ENCODE peak calls at places on chromosomes 12 and 14, in seven cellular contexts. U is lower lobe of right lung, D is GM12865, T is Panc1, W is fibroblast of lung, P is Peyer's patch, G is HCT116. O is an unnamed sample.
A peak's percentile ranks its signal among the peaks of the same experiment; 100 is the strongest.

GRCh38 chr12:49784756-49785409 is 43.3 kb downstream of the NCKAP5L start:
- DNase-seq in W (peak; percentile 62), P (no peak), D (no peak), T (no peak), G (no peak), U (no peak), O (no peak)

GRCh38 chr12:129531004-129531403 is 372.8 kb downstream of the TMEM132D start:
- DNase-seq in D (peak; percentile 13), U (no peak), G (no peak), P (no peak), W (no peak), T (no peak), O (no peak)

GRCh38 chr12:12926571-12927071 is 25.3 kb downstream of the GPRC5D start:
- DNase-seq in W (no peak), D (no peak), P (no peak), T (no peak), G (no peak), U (no peak), O (no peak)

GRCh38 chr14:88962356-88962755 is 137.9 kb downstream of the TTC8 start:
- DNase-seq in G (no peak), P (no peak), T (no peak), D (no peak), W (no peak), U (no peak), O (no peak)

GRCh38 chr12:32440120-32440865 is 40.9 kb downstream of the FGD4 start:
- DNase-seq in W (no peak), G (no peak), U (no peak), D (no peak), T (no peak), P (no peak), O (no peak)

GRCh38 chr12:132356686-132357622 is 27.6 kb upstream of the GALNT9 start:
- DNase-seq in U (peak; percentile 51), W (peak; percentile 50), G (peak; percentile 22), T (no peak), D (no peak), P (no peak), O (no peak)

GRCh38 chr12:42750356-42750755 is 160.8 kb upstream of the PRICKLE1 start:
- DNase-seq in T (no peak), D (no peak), U (no peak), W (no peak), P (no peak), G (no peak), O (no peak)

GRCh38 chr14:65354131-65354530 is 58.4 kb upstream of the FUT8 start:
- DNase-seq in T (no peak), W (no peak), D (no peak), P (no peak), U (no peak), G (no peak), O (no peak)

GRCh38 chr14:98931911-98932310 is 340.1 kb downstream of the BCL11B start:
- DNase-seq in T (no peak), U (no peak), W (no peak), G (no peak), D (no peak), P (peak; percentile 74), O (no peak)

GRCh38 chr12:43345023-43345422 is 207.0 kb downstream of the ADAMTS20 start:
- DNase-seq in U (no peak), P (no peak), T (no peak), D (no peak), G (no peak), W (no peak), O (no peak)

GRCh38 chr12:74292351-74293194 is 245.1 kb upstream of the ATXN7L3B start:
- DNase-seq in P (no peak), D (no peak), G (no peak), T (no peak), W (no peak), U (no peak), O (no peak)

GRCh38 chr14:101962503-101962874 is 1.9 kb upstream of the DYNC1H1 start:
- DNase-seq in D (no peak), U (peak; percentile 72), T (no peak), P (no peak), G (peak; percentile 21), W (peak; percentile 92), O (peak; percentile 56)

GRCh38 chr14:47167407-47167806 is 508.0 kb downstream of the MDGA2 start:
- DNase-seq in W (no peak), G (no peak), D (no peak), U (no peak), T (no peak), P (no peak), O (no peak)

GRCh38 chr12:52362118-52362726 is 5.1 kb downstream of the KRT85 start:
- DNase-seq in W (no peak), T (no peak), D (peak; percentile 9), P (no peak), U (no peak), G (no peak), O (no peak)

DNA sequence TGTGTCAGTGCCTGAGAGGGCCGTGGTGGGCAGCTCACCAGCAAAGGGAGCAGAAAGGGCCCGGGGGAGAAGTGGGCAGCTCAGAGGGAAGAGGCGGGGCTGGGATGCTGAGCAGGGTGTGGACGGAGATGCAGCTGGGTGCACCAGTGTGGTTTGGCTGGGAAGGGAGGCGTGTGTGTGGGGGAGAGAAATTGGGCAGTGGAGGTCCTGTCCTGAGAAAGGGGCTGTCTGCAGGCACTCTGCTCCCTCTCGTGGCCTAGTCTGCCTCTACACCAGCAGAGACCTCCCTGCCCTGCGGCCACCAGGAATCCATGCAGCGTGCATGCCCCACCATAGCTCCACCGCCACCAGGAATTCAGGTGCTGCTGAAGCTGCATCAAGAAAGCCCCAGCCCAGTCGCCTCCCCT is 6.4 kb downstream of the TMEM121 start:
- DNase-seq in W (peak; percentile 7), P (peak; percentile 79), T (no peak), D (peak; percentile 84), U (no peak), G (no peak), O (no peak)
- TF ChIP-seq CTCF in W (peak; percentile 25), P (peak; percentile 45), T (peak; percentile 72), D (peak; percentile 70), U (peak; percentile 10), G (peak; percentile 8), O (peak; percentile 40)

GRCh38 chr14:74505831-74506230 is 12.3 kb downstream of the ISCA2 start:
- DNase-seq in W (no peak), P (no peak), U (peak; percentile 27), G (no peak), D (no peak), T (no peak), O (no peak)
- TF ChIP-seq CTCF in W (no peak), P (no peak), U (no peak), G (no peak), D (no peak), T (no peak), O (no peak)

GRCh38 chr12:121794532-121795028 is 1.1 kb upstream of the RHOF start:
- DNase-seq in T (no peak), G (no peak), W (no peak), P (no peak), D (no peak), U (no peak), O (no peak)
- TF ChIP-seq CTCF in T (peak; percentile 75), G (no peak), W (no peak), P (no peak), D (no peak), U (no peak), O (no peak)

DNA sequence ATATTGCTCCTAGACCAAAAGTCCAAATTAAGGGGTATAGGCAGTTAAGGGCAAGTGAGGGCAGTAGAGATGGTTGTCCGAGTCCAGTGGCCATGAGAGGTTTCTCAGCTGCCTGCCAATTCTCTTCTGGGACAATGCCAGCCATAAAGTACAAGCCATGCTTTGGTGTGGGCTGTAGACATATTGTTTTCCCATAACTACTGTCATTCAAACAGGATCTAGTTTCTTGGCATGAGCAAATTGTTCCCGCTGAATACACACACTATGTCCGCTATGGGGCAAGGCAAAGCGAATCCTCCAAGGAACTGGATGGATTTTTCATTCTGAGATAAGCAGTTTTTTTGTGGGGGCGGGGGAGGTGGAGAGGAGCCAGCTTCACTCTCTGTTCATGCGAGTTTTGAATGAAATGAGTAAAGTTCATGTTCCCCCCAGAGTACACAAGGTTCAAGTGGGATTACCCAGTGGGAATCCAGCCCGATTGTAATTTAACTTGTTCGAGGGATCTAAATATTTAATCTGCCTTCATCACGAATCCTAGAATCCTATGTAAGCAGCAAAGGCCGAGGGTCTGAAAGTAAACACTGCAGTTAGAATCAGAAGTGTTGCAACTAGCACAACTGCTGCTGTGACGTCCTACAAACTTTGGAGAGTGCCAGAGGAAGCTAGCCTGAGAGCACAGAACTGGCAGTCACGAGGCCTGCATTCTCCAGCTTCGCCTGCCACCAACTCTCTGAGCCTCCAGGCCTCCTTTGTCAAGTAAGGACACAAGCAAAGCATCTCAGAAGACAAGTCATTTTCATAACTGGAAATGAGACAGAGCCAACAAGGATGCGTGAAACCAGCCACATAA is 137.0 kb downstream of the CRADD start:
- DNase-seq in P (no peak), W (peak; percentile 99), T (no peak), G (no peak), D (peak; percentile 28), U (peak; percentile 74), O (peak; percentile 85)
- TF ChIP-seq CTCF in P (no peak), W (no peak), T (no peak), G (no peak), D (no peak), U (no peak), O (no peak)

GRCh38 chr12:26113853-26114719 is 10.8 kb downstream of the BHLHE41 start:
- DNase-seq in G (peak; percentile 78), P (peak; percentile 84), D (peak; percentile 89), W (peak; percentile 89), U (peak; percentile 94), T (no peak), O (peak; percentile 78)
- TF ChIP-seq CTCF in G (no peak), P (no peak), D (peak; percentile 12), W (no peak), U (peak; percentile 31), T (peak; percentile 55), O (no peak)

GRCh38 chr14:21099596-21099985 is 1.1 kb upstream of the ZNF219 start:
- DNase-seq in G (no peak), D (no peak), P (no peak), W (no peak), U (no peak), T (no peak), O (no peak)

GRCh38 chr14:21098134-21098891 is at the start of gene ZNF219:
- DNase-seq in G (no peak), P (peak; percentile 40), U (peak; percentile 65), T (no peak), W (peak; percentile 30), D (no peak), O (no peak)

GRCh38 chr14:21100931-21101330 is at the start of gene TMEM253:
- DNase-seq in D (no peak), T (no peak), P (no peak), W (no peak), U (no peak), G (no peak), O (no peak)

GRCh38 chr14:21097616-21098133 is 780 bp downstream of the ZNF219 start:
- DNase-seq in T (no peak), P (peak; percentile 41), W (no peak), G (no peak), D (no peak), U (peak; percentile 64), O (no peak)

GRCh38 chr14:21098892-21099595 is 589 bp upstream of the ZNF219 start:
- DNase-seq in P (no peak), W (no peak), U (no peak), G (no peak), T (no peak), D (no peak), O (no peak)
- TF ChIP-seq CTCF in P (no peak), W (no peak), U (no peak), G (no peak), T (no peak), D (no peak), O (no peak)